ENCODE peak calls at places on chromosomes 3 and 15, in ten cellular contexts. One of them, this sample, is unnamed. For H3K36me3, the result is how much of the 10 kb centered on the place peaks cover.

GRCh38 chr3:126522363-126522788 is 1.6 kb upstream of the CHST13 start:
- DNase-seq in neuronal stem cell: peak
- DNase-seq in MM.1S: peak
- DNase-seq in PC-3: peak
- DNase-seq in IMR-90: peak
- DNase-seq in keratinocyte: no peak
- DNase-seq in fibroblast of lung: peak
- DNase-seq in mesendoderm: peak
- DNase-seq in colonic mucosa: peak
- DNase-seq in astrocyte: peak
- DNase-seq in this sample: peak

GRCh38 chr3:114746502-114746901 is 400.6 kb downstream of the ZBTB20 start:
- DNase-seq in neuronal stem cell: no peak
- DNase-seq in MM.1S: peak
- DNase-seq in PC-3: no peak
- DNase-seq in IMR-90: no peak
- DNase-seq in keratinocyte: no peak
- DNase-seq in fibroblast of lung: no peak
- DNase-seq in mesendoderm: no peak
- DNase-seq in colonic mucosa: no peak
- DNase-seq in astrocyte: no peak
- DNase-seq in this sample: no peak

GRCh38 chr3:54936561-54936960 is 8.7 kb upstream of the LRTM1 start:
- DNase-seq in neuronal stem cell: no peak
- DNase-seq in MM.1S: no peak
- DNase-seq in PC-3: no peak
- DNase-seq in IMR-90: no peak
- DNase-seq in keratinocyte: no peak
- DNase-seq in fibroblast of lung: no peak
- DNase-seq in mesendoderm: peak
- DNase-seq in colonic mucosa: no peak
- DNase-seq in astrocyte: no peak
- DNase-seq in this sample: no peak

GRCh38 chr3:84772841-84773240 is 185.9 kb upstream of the CADM2 start:
- DNase-seq in neuronal stem cell: no peak
- DNase-seq in MM.1S: no peak
- DNase-seq in PC-3: peak
- DNase-seq in IMR-90: no peak
- DNase-seq in keratinocyte: no peak
- DNase-seq in fibroblast of lung: no peak
- DNase-seq in mesendoderm: peak
- DNase-seq in colonic mucosa: no peak
- DNase-seq in astrocyte: no peak
- DNase-seq in this sample: no peak

GRCh38 chr3:76550522-76551201 is 489.2 kb upstream of the ROBO2 start:
- DNase-seq in neuronal stem cell: no peak
- DNase-seq in MM.1S: no peak
- DNase-seq in PC-3: no peak
- DNase-seq in IMR-90: no peak
- DNase-seq in keratinocyte: no peak
- DNase-seq in fibroblast of lung: no peak
- DNase-seq in mesendoderm: no peak
- DNase-seq in colonic mucosa: no peak
- DNase-seq in astrocyte: no peak
- DNase-seq in this sample: no peak

GRCh38 chr15:47715856-47716445 is 1.4 kb upstream of the SEMA6D start:
- DNase-seq in neuronal stem cell: peak
- DNase-seq in MM.1S: no peak
- DNase-seq in PC-3: no peak
- DNase-seq in IMR-90: peak
- DNase-seq in keratinocyte: no peak
- DNase-seq in fibroblast of lung: no peak
- DNase-seq in mesendoderm: no peak
- DNase-seq in colonic mucosa: peak
- DNase-seq in astrocyte: peak
- DNase-seq in this sample: no peak

GRCh38 chr3:123069021-123069381 is 2.2 kb downstream of the PDIA5 start:
- DNase-seq in neuronal stem cell: no peak
- DNase-seq in MM.1S: no peak
- DNase-seq in PC-3: no peak
- DNase-seq in IMR-90: no peak
- DNase-seq in keratinocyte: no peak
- DNase-seq in fibroblast of lung: no peak
- DNase-seq in mesendoderm: no peak
- DNase-seq in colonic mucosa: no peak
- DNase-seq in astrocyte: no peak
- DNase-seq in this sample: peak

GRCh38 chr15:38490231-38490630 is 36.3 kb downstream of the FAM98B start:
- DNase-seq in neuronal stem cell: no peak
- DNase-seq in MM.1S: no peak
- DNase-seq in PC-3: no peak
- DNase-seq in IMR-90: peak
- DNase-seq in keratinocyte: no peak
- DNase-seq in fibroblast of lung: peak
- DNase-seq in mesendoderm: no peak
- DNase-seq in colonic mucosa: no peak
- DNase-seq in astrocyte: peak
- DNase-seq in this sample: no peak

GRCh38 chr15:33515121-33515520 is 204.4 kb downstream of the RYR3 start:
- DNase-seq in neuronal stem cell: no peak
- DNase-seq in MM.1S: no peak
- DNase-seq in PC-3: no peak
- DNase-seq in IMR-90: no peak
- DNase-seq in keratinocyte: no peak
- DNase-seq in fibroblast of lung: no peak
- DNase-seq in mesendoderm: no peak
- DNase-seq in colonic mucosa: no peak
- DNase-seq in astrocyte: no peak
- DNase-seq in this sample: no peak

GRCh38 chr3:194572131-194572789 is 61.0 kb downstream of the TMEM44 start:
- DNase-seq in neuronal stem cell: no peak
- DNase-seq in MM.1S: no peak
- DNase-seq in PC-3: no peak
- DNase-seq in IMR-90: peak
- DNase-seq in keratinocyte: no peak
- DNase-seq in fibroblast of lung: peak
- DNase-seq in mesendoderm: peak
- DNase-seq in colonic mucosa: no peak
- DNase-seq in astrocyte: peak
- DNase-seq in this sample: peak

GRCh38 chr3:158091526-158091925 is 14.7 kb downstream of the SHOX2 start:
- DNase-seq in neuronal stem cell: no peak
- DNase-seq in MM.1S: no peak
- DNase-seq in PC-3: no peak
- DNase-seq in IMR-90: peak
- DNase-seq in keratinocyte: no peak
- DNase-seq in fibroblast of lung: no peak
- DNase-seq in mesendoderm: peak
- DNase-seq in colonic mucosa: no peak
- DNase-seq in astrocyte: no peak
- DNase-seq in this sample: no peak

GRCh38 chr15:44045661-44046060 is 149.4 kb downstream of the FRMD5 start:
- DNase-seq in neuronal stem cell: no peak
- DNase-seq in MM.1S: no peak
- DNase-seq in PC-3: no peak
- DNase-seq in IMR-90: no peak
- DNase-seq in keratinocyte: no peak
- DNase-seq in fibroblast of lung: no peak
- DNase-seq in mesendoderm: no peak
- DNase-seq in colonic mucosa: no peak
- DNase-seq in astrocyte: no peak
- DNase-seq in this sample: no peak

GRCh38 chr3:187955076-187955952 is 198.6 kb upstream of the LPP start:
- DNase-seq in neuronal stem cell: no peak
- DNase-seq in MM.1S: no peak
- DNase-seq in PC-3: peak
- DNase-seq in IMR-90: peak
- DNase-seq in keratinocyte: no peak
- DNase-seq in fibroblast of lung: peak
- DNase-seq in mesendoderm: no peak
- DNase-seq in colonic mucosa: peak
- DNase-seq in astrocyte: peak
- DNase-seq in this sample: no peak

GRCh38 chr3:187954486-187955075 is 199.4 kb upstream of the LPP start:
- DNase-seq in neuronal stem cell: no peak
- DNase-seq in MM.1S: no peak
- DNase-seq in PC-3: no peak
- DNase-seq in IMR-90: peak
- DNase-seq in keratinocyte: no peak
- DNase-seq in fibroblast of lung: peak
- DNase-seq in mesendoderm: no peak
- DNase-seq in colonic mucosa: no peak
- DNase-seq in astrocyte: peak
- DNase-seq in this sample: no peak

GRCh38 chr3:187958432-187959003 is 195.4 kb upstream of the LPP start:
- DNase-seq in neuronal stem cell: no peak
- DNase-seq in MM.1S: no peak
- DNase-seq in PC-3: no peak
- DNase-seq in IMR-90: no peak
- DNase-seq in keratinocyte: no peak
- DNase-seq in fibroblast of lung: no peak
- DNase-seq in mesendoderm: no peak
- DNase-seq in colonic mucosa: no peak
- DNase-seq in astrocyte: no peak
- DNase-seq in this sample: no peak

GRCh38 chr3:187960820-187961219 is 193.1 kb upstream of the LPP start:
- DNase-seq in neuronal stem cell: no peak
- DNase-seq in MM.1S: no peak
- DNase-seq in PC-3: no peak
- DNase-seq in IMR-90: peak
- DNase-seq in keratinocyte: no peak
- DNase-seq in fibroblast of lung: peak
- DNase-seq in mesendoderm: no peak
- DNase-seq in colonic mucosa: no peak
- DNase-seq in astrocyte: peak
- DNase-seq in this sample: no peak

GRCh38 chr3:187957209-187957981 is 196.6 kb upstream of the LPP start:
- DNase-seq in neuronal stem cell: no peak
- DNase-seq in MM.1S: no peak
- DNase-seq in PC-3: no peak
- DNase-seq in IMR-90: no peak
- DNase-seq in keratinocyte: no peak
- DNase-seq in fibroblast of lung: peak
- DNase-seq in mesendoderm: no peak
- DNase-seq in colonic mucosa: peak
- DNase-seq in astrocyte: peak
- DNase-seq in this sample: no peak
- H3K36me3 ChIP-seq in neuronal stem cell: under half
- H3K36me3 ChIP-seq in MM.1S: under half
- H3K36me3 ChIP-seq in PC-3: under half
- H3K36me3 ChIP-seq in IMR-90: under half
- H3K36me3 ChIP-seq in keratinocyte: under half
- H3K36me3 ChIP-seq in fibroblast of lung: under half
- H3K36me3 ChIP-seq in mesendoderm: under half
- H3K36me3 ChIP-seq in colonic mucosa: under half
- H3K36me3 ChIP-seq in astrocyte: under half
- H3K36me3 ChIP-seq in this sample: under half

DNA sequence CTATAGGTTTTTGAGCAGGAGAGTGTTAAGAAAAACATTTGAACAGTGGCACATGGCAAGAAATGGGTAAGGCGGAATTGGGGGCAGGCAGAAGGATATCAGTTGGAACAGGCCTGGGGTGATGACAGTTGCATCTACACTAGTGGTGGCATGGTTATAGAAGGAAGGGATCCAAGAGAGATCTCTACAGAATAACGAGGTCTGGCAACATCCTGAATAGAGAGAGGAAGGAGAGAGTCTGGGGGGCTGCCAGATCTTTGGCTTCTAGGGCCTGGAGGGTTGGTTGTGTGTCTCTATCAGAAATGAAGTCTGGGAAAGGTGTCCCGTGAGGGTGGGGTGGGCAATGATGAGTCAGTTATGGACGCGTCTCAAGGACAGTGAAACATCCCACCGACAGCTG is 26.3 kb downstream of the FSTL1 start:
- DNase-seq in neuronal stem cell: no peak
- DNase-seq in MM.1S: no peak
- DNase-seq in PC-3: no peak
- DNase-seq in IMR-90: no peak
- DNase-seq in keratinocyte: no peak
- DNase-seq in fibroblast of lung: no peak
- DNase-seq in mesendoderm: no peak
- DNase-seq in colonic mucosa: no peak
- DNase-seq in astrocyte: no peak
- DNase-seq in this sample: no peak
- H3K9ac ChIP-seq in neuronal stem cell: no peak
- H3K9ac ChIP-seq in MM.1S: no peak
- H3K9ac ChIP-seq in PC-3: no peak
- H3K9ac ChIP-seq in IMR-90: no peak
- H3K9ac ChIP-seq in keratinocyte: no peak
- H3K9ac ChIP-seq in fibroblast of lung: no peak
- H3K9ac ChIP-seq in mesendoderm: no peak
- H3K9ac ChIP-seq in colonic mucosa: no peak
- H3K9ac ChIP-seq in astrocyte: no peak
- H3K9ac ChIP-seq in this sample: no peak

GRCh38 chr3:36842275-36842674 is 77.9 kb upstream of the DCLK3 start:
- DNase-seq in neuronal stem cell: no peak
- DNase-seq in MM.1S: no peak
- DNase-seq in PC-3: no peak
- DNase-seq in IMR-90: no peak
- DNase-seq in keratinocyte: no peak
- DNase-seq in fibroblast of lung: no peak
- DNase-seq in mesendoderm: no peak
- DNase-seq in colonic mucosa: no peak
- DNase-seq in astrocyte: no peak
- DNase-seq in this sample: no peak
- H3K36me3 ChIP-seq in neuronal stem cell: under half
- H3K36me3 ChIP-seq in MM.1S: under half
- H3K36me3 ChIP-seq in PC-3: under half
- H3K36me3 ChIP-seq in IMR-90: under half
- H3K36me3 ChIP-seq in keratinocyte: under half
- H3K36me3 ChIP-seq in fibroblast of lung: under half
- H3K36me3 ChIP-seq in mesendoderm: under half
- H3K36me3 ChIP-seq in colonic mucosa: under half
- H3K36me3 ChIP-seq in astrocyte: under half
- H3K36me3 ChIP-seq in this sample: under half

DNA sequence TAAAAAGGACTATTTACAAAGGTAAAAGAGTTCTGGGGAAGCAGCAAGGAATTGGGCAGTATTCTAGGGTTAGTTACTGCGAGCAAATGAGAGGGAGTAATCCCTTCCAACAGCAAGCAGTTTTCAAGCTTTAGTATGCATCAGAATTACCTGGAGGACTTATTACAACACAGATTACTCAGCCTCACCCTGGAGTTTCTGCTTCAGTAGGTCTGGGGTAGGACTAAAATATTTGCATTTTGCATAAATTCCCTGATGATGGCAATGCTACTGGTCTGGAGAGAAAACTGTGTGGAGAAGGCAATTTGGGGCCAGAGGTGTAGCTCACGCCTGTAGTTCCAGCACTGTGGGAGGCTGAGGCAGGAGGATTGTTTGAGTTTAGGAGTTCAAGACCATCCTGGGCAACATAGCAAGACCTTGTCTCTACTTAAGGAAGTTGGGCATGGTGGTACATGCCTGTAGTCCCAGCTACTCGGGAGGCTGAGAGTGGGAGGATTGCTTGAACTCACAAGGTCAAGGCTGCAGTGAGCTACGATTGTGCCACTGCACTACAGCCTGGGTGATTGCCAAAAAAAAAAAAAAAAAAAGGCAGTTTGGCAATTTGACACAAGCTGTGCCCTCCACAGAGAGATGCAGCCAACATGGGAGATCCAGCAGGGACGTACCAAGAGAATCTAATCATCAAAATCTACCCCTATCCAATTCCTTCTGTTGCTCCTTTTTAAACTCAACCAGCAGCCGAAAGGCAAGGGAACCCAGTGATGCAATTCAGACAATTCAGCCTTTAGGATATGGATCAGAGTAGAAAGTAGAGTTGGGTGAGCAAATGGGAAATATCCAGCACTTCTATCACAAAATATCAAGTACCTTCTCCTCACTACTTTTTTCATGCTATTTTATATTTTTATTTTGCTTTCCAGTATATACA is 27.1 kb upstream of the AP4E1 start:
- DNase-seq in neuronal stem cell: no peak
- DNase-seq in MM.1S: no peak
- DNase-seq in PC-3: no peak
- DNase-seq in IMR-90: peak
- DNase-seq in keratinocyte: no peak
- DNase-seq in fibroblast of lung: peak
- DNase-seq in mesendoderm: peak
- DNase-seq in colonic mucosa: no peak
- DNase-seq in astrocyte: peak
- DNase-seq in this sample: no peak
- H3K9ac ChIP-seq in neuronal stem cell: no peak
- H3K9ac ChIP-seq in MM.1S: no peak
- H3K9ac ChIP-seq in PC-3: no peak
- H3K9ac ChIP-seq in IMR-90: no peak
- H3K9ac ChIP-seq in keratinocyte: peak
- H3K9ac ChIP-seq in fibroblast of lung: no peak
- H3K9ac ChIP-seq in mesendoderm: no peak
- H3K9ac ChIP-seq in colonic mucosa: no peak
- H3K9ac ChIP-seq in astrocyte: no peak
- H3K9ac ChIP-seq in this sample: no peak